ENCODE peak calls at places on chromosomes 12 and 14, in four cellular contexts. One of them, this sample, is unnamed.

GRCh38 chr14:35789651-35790050 is 19.4 kb downstream of the RALGAPA1 start:
- DNase-seq in H9: no peak
- DNase-seq in dorsolateral prefrontal cortex: no peak
- DNase-seq in skeletal muscle cell: no peak
- DNase-seq in this sample: no peak

GRCh38 chr12:79194595-79194994 is 330.0 kb downstream of the SYT1 start:
- DNase-seq in H9: no peak
- DNase-seq in dorsolateral prefrontal cortex: no peak
- DNase-seq in skeletal muscle cell: no peak
- DNase-seq in this sample: no peak

GRCh38 chr12:58765076-58765475 is 155.2 kb downstream of the LRIG3 start:
- DNase-seq in H9: no peak
- DNase-seq in dorsolateral prefrontal cortex: no peak
- DNase-seq in skeletal muscle cell: no peak
- DNase-seq in this sample: no peak

GRCh38 chr12:642633-643477 is 20.4 kb downstream of the NINJ2 start:
- DNase-seq in H9: peak; percentile 87
- DNase-seq in dorsolateral prefrontal cortex: peak; percentile 45
- DNase-seq in skeletal muscle cell: no peak
- DNase-seq in this sample: peak; percentile 77

GRCh38 chr14:75258803-75259509 is 19.7 kb upstream of the FOS start:
- DNase-seq in H9: peak; percentile 100
- DNase-seq in dorsolateral prefrontal cortex: peak; percentile 99
- DNase-seq in skeletal muscle cell: peak; percentile 99
- DNase-seq in this sample: peak; percentile 99

GRCh38 chr14:69749956-69750355 is 17.0 kb upstream of the SRSF5 start:
- DNase-seq in H9: no peak
- DNase-seq in dorsolateral prefrontal cortex: no peak
- DNase-seq in skeletal muscle cell: no peak
- DNase-seq in this sample: peak; percentile 1

GRCh38 chr12:1324099-1324498 is 270.3 kb downstream of the FBXL14 start:
- DNase-seq in H9: no peak
- DNase-seq in dorsolateral prefrontal cortex: no peak
- DNase-seq in skeletal muscle cell: no peak
- DNase-seq in this sample: no peak

GRCh38 chr14:58815046-58815701 is 177.4 kb downstream of the DACT1 start:
- DNase-seq in H9: no peak
- DNase-seq in dorsolateral prefrontal cortex: no peak
- DNase-seq in skeletal muscle cell: no peak
- DNase-seq in this sample: no peak

GRCh38 chr12:104886418-104887401 is 71.4 kb downstream of the SLC41A2 start:
- DNase-seq in H9: no peak
- DNase-seq in dorsolateral prefrontal cortex: no peak
- DNase-seq in skeletal muscle cell: peak; percentile 67
- DNase-seq in this sample: no peak

GRCh38 chr14:62071029-62071428 is 308.8 kb downstream of the SNAPC1 start:
- DNase-seq in H9: no peak
- DNase-seq in dorsolateral prefrontal cortex: no peak
- DNase-seq in skeletal muscle cell: no peak
- DNase-seq in this sample: no peak

GRCh38 chr12:101608301-101609133 is 13.7 kb downstream of the MYBPC1 start:
- DNase-seq in H9: no peak
- DNase-seq in dorsolateral prefrontal cortex: no peak
- DNase-seq in skeletal muscle cell: no peak
- DNase-seq in this sample: peak; percentile 59

GRCh38 chr12:79933580-79934264 is 1.2 kb downstream of the PPP1R12A start:
- DNase-seq in H9: no peak
- DNase-seq in dorsolateral prefrontal cortex: no peak
- DNase-seq in skeletal muscle cell: no peak
- DNase-seq in this sample: no peak

GRCh38 chr12:32836710-32837109 is 59.9 kb downstream of the PKP2 start:
- DNase-seq in H9: no peak
- DNase-seq in dorsolateral prefrontal cortex: no peak
- DNase-seq in skeletal muscle cell: no peak
- DNase-seq in this sample: no peak

GRCh38 chr12:10385181-10385613 is 4.6 kb downstream of the KLRK1 start:
- DNase-seq in H9: no peak
- DNase-seq in dorsolateral prefrontal cortex: no peak
- DNase-seq in skeletal muscle cell: peak; percentile 89
- DNase-seq in this sample: no peak

GRCh38 chr14:103333754-103334643 is at the start of gene EIF5:
- DNase-seq in H9: peak; percentile 98
- DNase-seq in dorsolateral prefrontal cortex: peak; percentile 99
- DNase-seq in skeletal muscle cell: peak; percentile 95
- DNase-seq in this sample: peak; percentile 100

GRCh38 chr14:69090187-69090789 is 62.6 kb downstream of the DCAF5 start:
- DNase-seq in H9: peak; percentile 40
- DNase-seq in dorsolateral prefrontal cortex: peak; percentile 44
- DNase-seq in skeletal muscle cell: no peak
- DNase-seq in this sample: no peak

GRCh38 chr12:3545121-3545796 is 54.3 kb downstream of the PRMT8 start:
- DNase-seq in H9: peak; percentile 8
- DNase-seq in dorsolateral prefrontal cortex: no peak
- DNase-seq in skeletal muscle cell: no peak
- DNase-seq in this sample: no peak

GRCh38 chr14:95547272-95547625 is 12.4 kb downstream of the GLRX5 start:
- DNase-seq in H9: no peak
- DNase-seq in dorsolateral prefrontal cortex: no peak
- DNase-seq in skeletal muscle cell: no peak
- DNase-seq in this sample: no peak

GRCh38 chr12:124780336-124780735 is 83.3 kb downstream of the SCARB1 start:
- DNase-seq in H9: no peak
- DNase-seq in dorsolateral prefrontal cortex: no peak
- DNase-seq in skeletal muscle cell: no peak
- DNase-seq in this sample: no peak

GRCh38 chr14:61472025-61472672 is 150.8 kb downstream of the PRKCH start:
- DNase-seq in H9: no peak
- DNase-seq in dorsolateral prefrontal cortex: no peak
- DNase-seq in skeletal muscle cell: peak; percentile 96
- DNase-seq in this sample: peak; percentile 69

GRCh38 chr14:81453166-81453766 is 53.1 kb upstream of the STON2 start:
- DNase-seq in H9: peak; percentile 58
- DNase-seq in dorsolateral prefrontal cortex: peak; percentile 57
- DNase-seq in skeletal muscle cell: no peak
- DNase-seq in this sample: peak; percentile 62

GRCh38 chr12:46983393-46983793 is 96.0 kb upstream of the PCED1B start:
- DNase-seq in H9: no peak
- DNase-seq in dorsolateral prefrontal cortex: no peak
- DNase-seq in skeletal muscle cell: no peak
- DNase-seq in this sample: no peak

GRCh38 chr14:68941820-68942219 is 37.3 kb downstream of the ACTN1 start:
- DNase-seq in H9: peak; percentile 89
- DNase-seq in dorsolateral prefrontal cortex: no peak
- DNase-seq in skeletal muscle cell: peak; percentile 72
- DNase-seq in this sample: peak; percentile 84

GRCh38 chr14:36874396-36875138 is 212.9 kb downstream of the PAX9 start:
- DNase-seq in H9: no peak
- DNase-seq in dorsolateral prefrontal cortex: no peak
- DNase-seq in skeletal muscle cell: no peak
- DNase-seq in this sample: no peak

GRCh38 chr14:44803239-44803905 is 158.4 kb downstream of the KLHL28 start:
- DNase-seq in H9: no peak
- DNase-seq in dorsolateral prefrontal cortex: no peak
- DNase-seq in skeletal muscle cell: peak; percentile 44
- DNase-seq in this sample: no peak

GRCh38 chr12:68609955-68610434 is 704 bp upstream of the RAP1B start:
- DNase-seq in H9: no peak
- DNase-seq in dorsolateral prefrontal cortex: no peak
- DNase-seq in skeletal muscle cell: no peak
- DNase-seq in this sample: no peak

GRCh38 chr12:80101126-80101525 is 1.8 kb downstream of the OTOGL start:
- DNase-seq in H9: no peak
- DNase-seq in dorsolateral prefrontal cortex: no peak
- DNase-seq in skeletal muscle cell: no peak
- DNase-seq in this sample: no peak

GRCh38 chr12:50174971-50175715 is 8.0 kb upstream of the CERS5 start:
- DNase-seq in H9: no peak
- DNase-seq in dorsolateral prefrontal cortex: no peak
- DNase-seq in skeletal muscle cell: no peak
- DNase-seq in this sample: no peak

GRCh38 chr12:13905795-13906194 is 75.6 kb downstream of the GRIN2B start:
- DNase-seq in H9: no peak
- DNase-seq in dorsolateral prefrontal cortex: no peak
- DNase-seq in skeletal muscle cell: no peak
- DNase-seq in this sample: no peak

GRCh38 chr12:115857923-115858322 is 419.6 kb downstream of the MED13L start:
- DNase-seq in H9: no peak
- DNase-seq in dorsolateral prefrontal cortex: no peak
- DNase-seq in skeletal muscle cell: no peak
- DNase-seq in this sample: no peak

GRCh38 chr12:109678732-109679131 is 34.9 kb upstream of the FAM222A start:
- DNase-seq in H9: no peak
- DNase-seq in dorsolateral prefrontal cortex: no peak
- DNase-seq in skeletal muscle cell: no peak
- DNase-seq in this sample: no peak

GRCh38 chr12:21323736-21324135 is 11.0 kb downstream of the SLCO1A2 start:
- DNase-seq in H9: no peak
- DNase-seq in dorsolateral prefrontal cortex: no peak
- DNase-seq in skeletal muscle cell: no peak
- DNase-seq in this sample: no peak

GRCh38 chr12:93982847-93983315 is 165.5 kb upstream of the PLXNC1 start:
- DNase-seq in H9: no peak
- DNase-seq in dorsolateral prefrontal cortex: peak; percentile 50
- DNase-seq in skeletal muscle cell: peak; percentile 46
- DNase-seq in this sample: no peak

GRCh38 chr14:34179723-34180122 is 228.8 kb upstream of the EGLN3 start:
- DNase-seq in H9: no peak
- DNase-seq in dorsolateral prefrontal cortex: no peak
- DNase-seq in skeletal muscle cell: no peak
- DNase-seq in this sample: peak; percentile 58

GRCh38 chr14:31939934-31940333 is 137.2 kb upstream of the ARHGAP5 start:
- DNase-seq in H9: no peak
- DNase-seq in dorsolateral prefrontal cortex: no peak
- DNase-seq in skeletal muscle cell: no peak
- DNase-seq in this sample: no peak

GRCh38 chr12:92076106-92076505 is 69.5 kb downstream of the BTG1 start:
- DNase-seq in H9: no peak
- DNase-seq in dorsolateral prefrontal cortex: no peak
- DNase-seq in skeletal muscle cell: no peak
- DNase-seq in this sample: no peak

GRCh38 chr14:84254205-84254788 is 1275.6 kb upstream of the FLRT2 start:
- DNase-seq in H9: peak; percentile 33
- DNase-seq in dorsolateral prefrontal cortex: no peak
- DNase-seq in skeletal muscle cell: no peak
- DNase-seq in this sample: no peak

This sample was measured in ureter.